ENCODE peak calls at places on chromosome 4, in five cellular contexts. E is adrenal gland, L is progenitor cell of endocrine pancreas, M is mucosa of descending colon, T is fibroblast of lung. O is an unnamed sample.

GRCh38 chr4:135250040-135250439 is 1048.5 kb upstream of the PABPC4L start:
- DNase-seq in E (no peak), L (no peak), M (no peak), T (no peak), O (no peak)

GRCh38 chr4:81085291-81085690 is 54.8 kb downstream of the BMP3 start:
- DNase-seq in E (no peak), L (no peak), M (no peak), T (peak), O (no peak)

GRCh38 chr4:76270776-76271175 is 19.3 kb downstream of the FAM47E start:
- DNase-seq in E (no peak), L (no peak), M (no peak), T (no peak), O (no peak)

GRCh38 chr4:98433608-98434198 is 172.5 kb downstream of the RAP1GDS1 start:
- DNase-seq in E (no peak), L (no peak), M (no peak), T (no peak), O (no peak)

GRCh38 chr4:95596676-95597075 is 47.9 kb upstream of the UNC5C start:
- DNase-seq in E (no peak), L (no peak), M (no peak), T (no peak), O (no peak)

GRCh38 chr4:8911311-8912088 is 39.9 kb upstream of the HMX1 start:
- DNase-seq in E (no peak), L (peak), M (no peak), T (no peak), O (peak)

GRCh38 chr4:26218677-26219181 is 102.1 kb upstream of the RBPJ start:
- DNase-seq in E (no peak), L (no peak), M (no peak), T (no peak), O (no peak)

GRCh38 chr4:173417833-173418232 is 18.9 kb upstream of the SCRG1 start:
- DNase-seq in E (no peak), L (no peak), M (no peak), T (no peak), O (no peak)

GRCh38 chr4:173360587-173361221 is 10.1 kb upstream of the SAP30 start:
- DNase-seq in E (no peak), L (no peak), M (no peak), T (peak), O (no peak)

GRCh38 chr4:146311238-146311970 is 97.1 kb downstream of the REELD1 start:
- DNase-seq in E (no peak), L (no peak), M (no peak), T (no peak), O (no peak)

GRCh38 chr4:20868108-20868507 is 167.8 kb downstream of the PACRGL start:
- DNase-seq in E (no peak), L (no peak), M (no peak), T (no peak), O (no peak)

GRCh38 chr4:2061208-2062131 is 2.3 kb downstream of the NAT8L start:
- DNase-seq in E (no peak), L (no peak), M (no peak), T (no peak), O (no peak)

GRCh38 chr4:103754844-103755243 is 35.1 kb upstream of the TACR3 start:
- DNase-seq in E (peak), L (no peak), M (peak), T (no peak), O (no peak)

GRCh38 chr4:73836373-73837269 is at the start of gene CXCL6:
- DNase-seq in E (no peak), L (peak), M (no peak), T (no peak), O (no peak)

GRCh38 chr4:53592686-53593641 is 1.7 kb upstream of the LNX1 start:
- DNase-seq in E (peak), L (peak), M (peak), T (no peak), O (no peak)

GRCh38 chr4:128974203-128974602 is 119.1 kb downstream of the SCLT1 start:
- DNase-seq in E (peak), L (no peak), M (no peak), T (peak), O (no peak)

DNA sequence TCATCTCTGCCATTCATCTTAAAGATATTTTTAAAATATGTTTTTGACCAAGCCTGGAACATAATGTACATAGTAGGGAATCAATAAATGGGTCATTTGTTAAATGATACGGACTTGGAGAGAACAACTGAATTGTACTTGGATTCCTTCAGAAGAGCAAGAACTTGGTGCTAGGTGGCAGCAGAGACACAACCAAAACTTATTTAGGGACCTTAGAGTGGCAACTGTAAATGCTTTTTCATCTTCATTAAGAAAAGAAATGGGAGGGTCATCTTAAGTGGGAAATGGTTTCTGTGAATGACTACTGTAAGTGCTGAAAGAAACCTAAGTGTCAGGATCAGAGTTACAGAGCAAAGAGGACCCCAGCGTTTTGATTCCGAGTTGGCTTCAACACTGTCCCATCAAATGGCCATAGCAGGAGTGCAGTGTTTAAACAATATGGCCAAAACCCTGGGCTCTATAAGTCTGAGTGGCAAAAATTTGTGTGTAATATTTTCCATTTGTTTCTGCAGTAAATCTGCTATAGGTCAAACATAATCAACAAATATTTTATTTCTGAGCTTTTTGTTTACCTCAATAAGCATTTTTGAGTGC is 213.6 kb downstream of the PALLD start:
- DNase-seq in E (peak), L (no peak), M (peak), T (peak), O (no peak)
- TF ChIP-seq CTCF in E (peak), L (peak), M (no peak), T (peak), O (peak)

GRCh38 chr4:153759407-153760226 is at the start of gene RNF175:
- DNase-seq in E (no peak), L (peak), M (no peak), T (no peak), O (no peak)
- TF ChIP-seq CTCF in E (no peak), L (no peak), M (no peak), T (no peak), O (no peak)

GRCh38 chr4:186483656-186484055 is 71.7 kb downstream of the MTNR1A start:
- DNase-seq in E (no peak), L (no peak), M (no peak), T (no peak), O (no peak)

GRCh38 chr4:186485621-186486062 is 69.7 kb downstream of the MTNR1A start:
- DNase-seq in E (no peak), L (no peak), M (no peak), T (peak), O (no peak)

GRCh38 chr4:186486172-186486571 is 69.2 kb downstream of the MTNR1A start:
- DNase-seq in E (no peak), L (no peak), M (no peak), T (peak), O (no peak)

GRCh38 chr4:186487726-186488125 is 67.6 kb downstream of the MTNR1A start:
- DNase-seq in E (no peak), L (no peak), M (no peak), T (no peak), O (no peak)

GRCh38 chr4:186481998-186482790 is 73.2 kb downstream of the MTNR1A start:
- DNase-seq in E (no peak), L (no peak), M (no peak), T (no peak), O (no peak)
- TF ChIP-seq CTCF in E (no peak), L (no peak), M (no peak), T (no peak), O (no peak)

GRCh38 chr4:148288448-148288847 is 153.8 kb downstream of the NR3C2 start:
- DNase-seq in E (no peak), L (no peak), M (no peak), T (no peak), O (no peak)
- TF ChIP-seq CTCF in E (no peak), L (no peak), M (no peak), T (no peak), O (no peak)

DNA sequence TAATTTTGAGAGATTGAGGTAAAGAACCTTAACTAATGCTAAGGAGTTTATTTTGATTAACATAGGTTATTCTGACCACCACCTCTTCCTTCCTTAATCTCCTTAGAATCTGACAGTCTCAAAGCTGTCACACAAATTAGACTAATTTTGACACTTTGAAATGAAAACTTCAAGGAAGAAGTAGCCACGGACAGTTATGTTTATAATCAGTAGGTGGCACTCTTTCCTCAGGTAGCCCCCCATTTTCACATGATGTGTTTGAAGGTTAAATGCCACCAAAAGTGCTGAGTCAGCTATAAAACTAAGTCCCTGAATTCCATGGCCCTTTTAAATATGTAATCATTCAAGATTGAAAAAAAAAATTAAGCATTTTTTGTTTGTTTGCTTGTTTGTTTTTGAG is 22.4 kb downstream of the TMEM33 start:
- DNase-seq in E (no peak), L (no peak), M (no peak), T (peak), O (no peak)
- TF ChIP-seq CTCF in E (peak), L (peak), M (no peak), T (peak), O (peak)

DNA sequence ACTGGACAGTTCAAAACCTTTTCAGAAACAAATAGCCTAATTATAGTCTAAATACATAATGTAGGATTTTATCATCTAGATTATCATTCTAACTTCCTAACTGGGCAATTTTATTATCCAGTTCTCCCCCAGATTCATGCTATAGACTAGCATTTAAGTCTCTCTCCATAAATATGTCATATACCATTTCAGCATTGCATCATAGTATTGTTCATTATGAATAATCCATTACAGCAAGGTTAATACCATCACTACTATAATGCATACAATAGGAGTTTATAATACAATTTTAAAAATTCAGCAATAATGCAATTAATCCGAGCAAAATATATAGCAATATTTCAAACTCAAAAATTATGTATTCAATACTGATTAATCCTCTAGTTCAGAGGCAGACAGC is 77.4 kb downstream of the PDGFC start:
- DNase-seq in E (no peak), L (no peak), M (no peak), T (no peak), O (no peak)
- TF ChIP-seq CTCF in E (no peak), L (no peak), M (no peak), T (no peak), O (no peak)

GRCh38 chr4:151766691-151767090 is 5.9 kb upstream of the GATB start:
- DNase-seq in E (no peak), L (no peak), M (peak), T (no peak), O (no peak)
- TF ChIP-seq CTCF in E (no peak), L (peak), M (no peak), T (no peak), O (peak)

DNA sequence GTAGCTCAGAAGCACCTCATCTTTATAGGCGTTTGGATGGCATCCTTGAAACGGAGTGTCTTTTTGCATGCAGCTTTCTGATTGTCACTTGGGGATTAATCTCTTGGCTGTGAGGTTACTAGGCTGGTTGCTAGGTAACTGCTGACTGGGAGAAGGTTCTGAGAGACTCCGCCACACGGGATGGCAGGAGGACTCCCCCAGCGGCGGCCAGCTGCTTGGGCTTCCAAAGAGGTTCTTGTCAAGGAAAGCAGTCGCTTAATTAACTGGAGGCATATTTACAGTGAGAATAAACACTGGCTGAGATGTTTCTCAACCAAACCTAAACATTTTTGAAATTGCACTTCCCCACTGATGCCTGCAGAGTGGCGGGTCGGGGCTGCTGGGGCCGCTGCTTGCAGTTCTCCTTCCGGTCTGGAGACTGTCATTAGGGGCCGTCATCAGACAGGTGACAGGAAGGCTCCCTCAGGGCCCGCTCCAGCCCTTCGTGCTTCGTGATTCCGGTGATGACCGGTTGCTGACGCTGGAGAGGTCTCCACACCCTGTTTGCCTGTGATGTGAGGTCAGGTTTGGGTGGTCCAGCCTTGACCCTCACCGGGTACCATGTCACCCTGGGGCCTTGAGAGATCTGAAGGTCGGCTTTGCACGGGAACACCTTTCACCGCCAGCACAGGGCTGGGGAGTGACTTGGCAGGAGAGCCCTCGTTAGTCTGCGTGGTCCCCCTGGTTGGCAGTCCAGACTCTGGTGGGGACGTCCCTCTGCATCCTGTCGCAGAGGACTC is 9.1 kb downstream of the NSG1 start:
- DNase-seq in E (no peak), L (no peak), M (no peak), T (peak), O (no peak)
- TF ChIP-seq CTCF in E (no peak), L (peak), M (no peak), T (no peak), O (peak)

GRCh38 chr4:35710343-35710742 is 534.0 kb downstream of the ARAP2 start:
- DNase-seq in E (no peak), L (no peak), M (no peak), T (no peak), O (no peak)
- TF ChIP-seq CTCF in E (no peak), L (no peak), M (no peak), T (no peak), O (no peak)

O was measured in type B pancreatic cell.